ENCODE peak calls at places on chromosomes 3 and 15, in seven cellular contexts. V is ascending aorta; P is lung; M is neural progenitor cell; A is adipocyte; J is thoracic aorta; Z is CD8-positive, alpha-beta T cell. E is an unnamed sample.

GRCh38 chr3:37068031-37068430 is 74.7 kb downstream of the MLH1 start:
- DNase-seq in V (no peak), P (no peak), M (no peak), A (no peak), J (no peak), Z (no peak), E (no peak)

GRCh38 chr3:4834403-4834866 is 144.8 kb upstream of the BHLHE40 start:
- DNase-seq in V (no peak), P (no peak), M (no peak), A (no peak), J (no peak), Z (peak; percentile 61), E (no peak)

GRCh38 chr15:68271854-68272471 is 5.6 kb upstream of the FEM1B start:
- DNase-seq in V (peak; percentile 69), P (no peak), M (peak; percentile 31), A (peak; percentile 75), J (no peak), Z (no peak), E (peak; percentile 17)

GRCh38 chr3:50666801-50667200 is 7.9 kb upstream of the DOCK3 start:
- DNase-seq in V (no peak), P (no peak), M (no peak), A (no peak), J (no peak), Z (no peak), E (no peak)

GRCh38 chr3:62134061-62134496 is 239.3 kb downstream of the FEZF2 start:
- DNase-seq in V (no peak), P (peak; percentile 33), M (no peak), A (peak; percentile 42), J (no peak), Z (no peak), E (peak; percentile 79)

GRCh38 chr15:91165850-91166249 is 65.8 kb downstream of the SV2B start:
- DNase-seq in V (no peak), P (no peak), M (no peak), A (no peak), J (no peak), Z (no peak), E (no peak)

GRCh38 chr15:39474657-39475056 is 106.2 kb upstream of the THBS1 start:
- DNase-seq in V (no peak), P (no peak), M (no peak), A (no peak), J (no peak), Z (no peak), E (no peak)

GRCh38 chr15:26773485-26773877 is 615 bp upstream of the GABRB3 start:
- DNase-seq in V (no peak), P (no peak), M (peak; percentile 52), A (no peak), J (no peak), Z (no peak), E (no peak)

GRCh38 chr3:45551214-45552010 is 43.1 kb upstream of the LIMD1 start:
- DNase-seq in V (peak; percentile 87), P (peak; percentile 68), M (no peak), A (peak; percentile 94), J (peak; percentile 75), Z (no peak), E (peak; percentile 70)

GRCh38 chr3:46386206-46386605 is 15.5 kb downstream of the CCR5 start:
- DNase-seq in V (no peak), P (no peak), M (no peak), A (peak; percentile 13), J (no peak), Z (no peak), E (no peak)

GRCh38 chr15:84981711-84982300 is at the start of gene PDE8A:
- DNase-seq in V (peak; percentile 79), P (no peak), M (peak; percentile 76), A (peak; percentile 78), J (no peak), Z (peak; percentile 43), E (peak; percentile 54)

GRCh38 chr15:24966364-24967103 is 11.7 kb downstream of the SNRPN start:
- DNase-seq in V (no peak), P (no peak), M (no peak), A (no peak), J (no peak), Z (no peak), E (no peak)

GRCh38 chr15:95394186-95395067 is 936.1 kb upstream of the NR2F2 start:
- DNase-seq in V (no peak), P (no peak), M (no peak), A (peak; percentile 47), J (no peak), Z (no peak), E (no peak)

GRCh38 chr15:27832263-27832647 is 266.9 kb downstream of the OCA2 start:
- DNase-seq in V (no peak), P (no peak), M (no peak), A (no peak), J (no peak), Z (no peak), E (no peak)

GRCh38 chr3:160754371-160754854 is 1.6 kb upstream of the PPM1L start:
- DNase-seq in V (peak; percentile 66), P (peak; percentile 29), M (peak; percentile 74), A (peak; percentile 65), J (no peak), Z (no peak), E (peak; percentile 28)

GRCh38 chr3:60094392-60094947 is 1044.6 kb upstream of the CFAP20DC start:
- DNase-seq in V (no peak), P (no peak), M (no peak), A (no peak), J (no peak), Z (no peak), E (no peak)

GRCh38 chr3:112629425-112629824 is 11.5 kb downstream of the CCDC80 start:
- DNase-seq in V (peak; percentile 80), P (peak; percentile 59), M (no peak), A (peak; percentile 89), J (no peak), Z (no peak), E (peak; percentile 31)

GRCh38 chr3:59286791-59287531 is 237.1 kb upstream of the CFAP20DC start:
- DNase-seq in V (no peak), P (peak; percentile 42), M (no peak), A (peak; percentile 14), J (no peak), Z (no peak), E (no peak)

GRCh38 chr15:42547926-42548257 is 701 bp downstream of the LRRC57 start:
- DNase-seq in V (no peak), P (no peak), M (no peak), A (no peak), J (no peak), Z (no peak), E (no peak)

GRCh38 chr3:42265059-42265991 is 660 bp downstream of the CCK start:
- DNase-seq in V (no peak), P (no peak), M (no peak), A (no peak), J (no peak), Z (no peak), E (no peak)

GRCh38 chr3:18609184-18609583 is 184.0 kb upstream of the SATB1 start:
- DNase-seq in V (no peak), P (no peak), M (no peak), A (no peak), J (no peak), Z (no peak), E (no peak)

GRCh38 chr15:94266000-94266399 is 34.6 kb downstream of the MCTP2 start:
- DNase-seq in V (no peak), P (no peak), M (no peak), A (peak; percentile 4), J (no peak), Z (no peak), E (no peak)

DNA sequence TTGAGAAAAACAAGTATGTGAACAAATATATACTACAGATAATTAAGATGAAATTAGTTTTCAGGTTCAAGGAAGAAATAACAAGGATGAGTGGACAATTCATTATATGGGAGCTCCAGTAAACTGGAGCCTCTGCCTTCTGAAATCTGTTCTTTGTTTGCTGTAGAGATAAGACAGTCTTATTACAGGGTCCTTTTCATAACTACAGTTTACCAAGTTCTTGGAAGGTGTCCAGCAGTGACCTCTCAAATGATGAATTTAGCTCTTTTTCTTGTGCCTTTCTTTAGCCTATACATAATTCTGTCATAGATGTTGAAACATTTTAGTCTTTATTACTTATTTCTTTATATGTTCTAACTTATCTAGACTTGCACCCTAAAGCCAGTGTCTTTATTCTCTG is 89.7 kb upstream of the GBE1 start:
- DNase-seq in V (no peak), P (no peak), M (no peak), A (no peak), J (no peak), Z (no peak), E (no peak)
- H3K4me1 ChIP-seq in V (no peaks in the 10 kb centered on the region), P (no peaks in the 10 kb centered on the region), M (no peaks in the 10 kb centered on the region), A (no peaks in the 10 kb centered on the region), J (no peaks in the 10 kb centered on the region), Z (no peaks in the 10 kb centered on the region), E (no peaks in the 10 kb centered on the region)

GRCh38 chr3:143974181-143974876 is 2.7 kb downstream of the DIPK2A start:
- DNase-seq in V (no peak), P (no peak), M (no peak), A (peak; percentile 35), J (no peak), Z (no peak), E (no peak)
- H3K4me1 ChIP-seq in V (no peaks in the 10 kb centered on the region), P (peaks cover 1% of the 10 kb centered on the region), M (peaks cover 52% of the 10 kb centered on the region), A (peaks cover 32% of the 10 kb centered on the region), J (peaks cover 40% of the 10 kb centered on the region), Z (peaks cover 40% of the 10 kb centered on the region), E (peaks cover 50% of the 10 kb centered on the region)

GRCh38 chr3:24372559-24373197 is 122.0 kb downstream of the THRB start:
- DNase-seq in V (no peak), P (no peak), M (no peak), A (no peak), J (no peak), Z (no peak), E (no peak)

GRCh38 chr3:24374801-24375200 is 119.8 kb downstream of the THRB start:
- DNase-seq in V (no peak), P (no peak), M (no peak), A (no peak), J (no peak), Z (no peak), E (no peak)

GRCh38 chr3:24370352-24370751 is 124.3 kb downstream of the THRB start:
- DNase-seq in V (no peak), P (no peak), M (no peak), A (no peak), J (no peak), Z (no peak), E (no peak)

GRCh38 chr3:24375947-24376384 is 118.7 kb downstream of the THRB start:
- DNase-seq in V (no peak), P (no peak), M (no peak), A (no peak), J (no peak), Z (no peak), E (no peak)

GRCh38 chr3:24373198-24373959 is 121.3 kb downstream of the THRB start:
- DNase-seq in V (no peak), P (peak; percentile 51), M (no peak), A (no peak), J (no peak), Z (no peak), E (peak; percentile 54)
- H3K4me1 ChIP-seq in V (peaks cover 18% of the 10 kb centered on the region), P (peaks cover 2% of the 10 kb centered on the region), M (peaks cover 5% of the 10 kb centered on the region), A (peaks cover 13% of the 10 kb centered on the region), J (peaks cover 76% of the 10 kb centered on the region), Z (no peaks in the 10 kb centered on the region), E (peaks cover 8% of the 10 kb centered on the region)

DNA sequence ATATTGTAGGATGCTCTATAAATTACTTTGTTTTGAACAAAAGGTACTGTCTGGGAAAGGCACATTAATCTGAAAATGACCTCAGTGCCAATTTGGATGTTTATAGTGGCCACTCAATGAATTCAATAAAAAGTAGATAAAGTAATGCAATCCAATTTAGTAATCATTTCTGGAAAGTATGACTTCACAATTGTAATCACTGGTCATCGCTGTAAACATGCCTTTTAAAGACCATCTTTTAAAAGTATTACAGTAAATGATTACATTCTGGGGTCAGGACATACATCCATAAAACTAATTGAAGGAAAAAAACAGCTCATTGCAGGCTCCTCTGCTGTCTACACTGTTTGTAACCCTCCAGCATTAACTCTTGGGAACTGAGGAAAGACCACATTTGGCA is 43.2 kb downstream of the HRH1 start:
- DNase-seq in V (no peak), P (no peak), M (no peak), A (no peak), J (no peak), Z (no peak), E (no peak)
- H3K4me1 ChIP-seq in V (peaks cover 14% of the 10 kb centered on the region), P (peaks cover 24% of the 10 kb centered on the region), M (peaks cover 6% of the 10 kb centered on the region), A (peaks cover 25% of the 10 kb centered on the region), J (peaks cover 75% of the 10 kb centered on the region), Z (no peaks in the 10 kb centered on the region), E (peaks cover 26% of the 10 kb centered on the region)

E was measured in heart right ventricle.